ENCODE peak calls at places on chromosomes 11 and 22, in eight cellular contexts. One of them, this sample, is unnamed.

GRCh38 chr11:6650104-6650503 is 5.5 kb downstream of the DCHS1 start:
- DNase-seq in lower leg skin: no peak
- DNase-seq in KBM-7: no peak
- DNase-seq in suprapubic skin: no peak
- DNase-seq in fibroblast of mammary gland: no peak
- DNase-seq in heart left ventricle: no peak
- DNase-seq in COLO829: no peak
- DNase-seq in activated T-helper 1 cell treated with anti-CD3 and anti-CD28 coated beads, Interleukin-2, amount 50 U/mL, for 16 hours: no peak
- DNase-seq in this sample: no peak

GRCh38 chr11:45145421-45146071 is 893 bp upstream of the PRDM11 start:
- DNase-seq in suprapubic skin: peak; percentile 81
- DNase-seq in fibroblast of mammary gland: peak; percentile 34
- DNase-seq in COLO829: no peak
- DNase-seq in KBM-7: no peak
- DNase-seq in activated T-helper 1 cell treated with anti-CD3 and anti-CD28 coated beads, Interleukin-2, amount 50 U/mL, for 16 hours: no peak
- DNase-seq in lower leg skin: peak; percentile 86
- DNase-seq in heart left ventricle: no peak
- DNase-seq in this sample: peak; percentile 74

GRCh38 chr11:65487467-65488272 is 11.2 kb upstream of the MALAT1 start:
- DNase-seq in activated T-helper 1 cell treated with anti-CD3 and anti-CD28 coated beads, Interleukin-2, amount 50 U/mL, for 16 hours: no peak
- DNase-seq in fibroblast of mammary gland: peak; percentile 100
- DNase-seq in KBM-7: peak; percentile 92
- DNase-seq in lower leg skin: peak; percentile 100
- DNase-seq in COLO829: peak; percentile 97
- DNase-seq in heart left ventricle: peak; percentile 100
- DNase-seq in suprapubic skin: peak; percentile 100
- DNase-seq in this sample: peak; percentile 99

GRCh38 chr22:44207981-44208317 is 27.2 kb downstream of the PARVG start:
- DNase-seq in fibroblast of mammary gland: no peak
- DNase-seq in heart left ventricle: no peak
- DNase-seq in lower leg skin: no peak
- DNase-seq in COLO829: no peak
- DNase-seq in suprapubic skin: peak; percentile 31
- DNase-seq in KBM-7: no peak
- DNase-seq in activated T-helper 1 cell treated with anti-CD3 and anti-CD28 coated beads, Interleukin-2, amount 50 U/mL, for 16 hours: no peak
- DNase-seq in this sample: no peak

GRCh38 chr11:48006301-48006992 is 26.1 kb downstream of the PTPRJ start:
- DNase-seq in heart left ventricle: no peak
- DNase-seq in COLO829: no peak
- DNase-seq in suprapubic skin: no peak
- DNase-seq in activated T-helper 1 cell treated with anti-CD3 and anti-CD28 coated beads, Interleukin-2, amount 50 U/mL, for 16 hours: no peak
- DNase-seq in lower leg skin: no peak
- DNase-seq in fibroblast of mammary gland: peak; percentile 86
- DNase-seq in KBM-7: no peak
- DNase-seq in this sample: no peak

GRCh38 chr11:126416542-126417090 is 61.1 kb downstream of the ST3GAL4 start:
- DNase-seq in KBM-7: no peak
- DNase-seq in COLO829: no peak
- DNase-seq in suprapubic skin: peak; percentile 93
- DNase-seq in heart left ventricle: peak; percentile 90
- DNase-seq in lower leg skin: peak; percentile 97
- DNase-seq in activated T-helper 1 cell treated with anti-CD3 and anti-CD28 coated beads, Interleukin-2, amount 50 U/mL, for 16 hours: peak; percentile 49
- DNase-seq in fibroblast of mammary gland: peak; percentile 74
- DNase-seq in this sample: peak; percentile 94

GRCh38 chr22:20137671-20138416 is 6.2 kb downstream of the ZDHHC8 start:
- DNase-seq in lower leg skin: no peak
- DNase-seq in suprapubic skin: no peak
- DNase-seq in activated T-helper 1 cell treated with anti-CD3 and anti-CD28 coated beads, Interleukin-2, amount 50 U/mL, for 16 hours: no peak
- DNase-seq in KBM-7: no peak
- DNase-seq in fibroblast of mammary gland: no peak
- DNase-seq in COLO829: no peak
- DNase-seq in heart left ventricle: peak; percentile 55
- DNase-seq in this sample: no peak

GRCh38 chr11:58963551-58964075 is 24.3 kb downstream of the GLYATL1 start:
- DNase-seq in suprapubic skin: no peak
- DNase-seq in COLO829: peak; percentile 8
- DNase-seq in activated T-helper 1 cell treated with anti-CD3 and anti-CD28 coated beads, Interleukin-2, amount 50 U/mL, for 16 hours: no peak
- DNase-seq in lower leg skin: no peak
- DNase-seq in KBM-7: no peak
- DNase-seq in heart left ventricle: no peak
- DNase-seq in fibroblast of mammary gland: peak; percentile 74
- DNase-seq in this sample: peak; percentile 19

GRCh38 chr22:48742556-48743343 is 1084.9 kb downstream of the BRD1 start:
- DNase-seq in COLO829: no peak
- DNase-seq in KBM-7: no peak
- DNase-seq in lower leg skin: peak; percentile 74
- DNase-seq in heart left ventricle: peak; percentile 1
- DNase-seq in suprapubic skin: peak; percentile 69
- DNase-seq in activated T-helper 1 cell treated with anti-CD3 and anti-CD28 coated beads, Interleukin-2, amount 50 U/mL, for 16 hours: no peak
- DNase-seq in fibroblast of mammary gland: no peak
- DNase-seq in this sample: no peak

GRCh38 chr11:58006940-58007339 is 16.7 kb upstream of the OR9Q1 start:
- DNase-seq in lower leg skin: no peak
- DNase-seq in suprapubic skin: no peak
- DNase-seq in KBM-7: no peak
- DNase-seq in COLO829: no peak
- DNase-seq in activated T-helper 1 cell treated with anti-CD3 and anti-CD28 coated beads, Interleukin-2, amount 50 U/mL, for 16 hours: no peak
- DNase-seq in heart left ventricle: no peak
- DNase-seq in fibroblast of mammary gland: peak; percentile 63
- DNase-seq in this sample: no peak

GRCh38 chr11:14041040-14041439 is 78.5 kb downstream of the SPON1 start:
- DNase-seq in lower leg skin: no peak
- DNase-seq in activated T-helper 1 cell treated with anti-CD3 and anti-CD28 coated beads, Interleukin-2, amount 50 U/mL, for 16 hours: no peak
- DNase-seq in fibroblast of mammary gland: peak; percentile 20
- DNase-seq in COLO829: no peak
- DNase-seq in KBM-7: peak; percentile 36
- DNase-seq in suprapubic skin: no peak
- DNase-seq in heart left ventricle: no peak
- DNase-seq in this sample: no peak

GRCh38 chr11:55956521-55956920 is 13.2 kb downstream of the OR10AG1 start:
- DNase-seq in COLO829: no peak
- DNase-seq in KBM-7: no peak
- DNase-seq in fibroblast of mammary gland: no peak
- DNase-seq in heart left ventricle: no peak
- DNase-seq in suprapubic skin: no peak
- DNase-seq in activated T-helper 1 cell treated with anti-CD3 and anti-CD28 coated beads, Interleukin-2, amount 50 U/mL, for 16 hours: no peak
- DNase-seq in lower leg skin: no peak
- DNase-seq in this sample: no peak

GRCh38 chr11:130653838-130654601 is 205.6 kb downstream of the ADAMTS15 start:
- DNase-seq in fibroblast of mammary gland: no peak
- DNase-seq in activated T-helper 1 cell treated with anti-CD3 and anti-CD28 coated beads, Interleukin-2, amount 50 U/mL, for 16 hours: no peak
- DNase-seq in KBM-7: no peak
- DNase-seq in suprapubic skin: peak; percentile 91
- DNase-seq in COLO829: no peak
- DNase-seq in heart left ventricle: peak; percentile 82
- DNase-seq in lower leg skin: peak; percentile 93
- DNase-seq in this sample: peak; percentile 85

GRCh38 chr11:64251722-64251985 is 324 bp downstream of the PLCB3 start:
- DNase-seq in fibroblast of mammary gland: no peak
- DNase-seq in suprapubic skin: no peak
- DNase-seq in KBM-7: no peak
- DNase-seq in activated T-helper 1 cell treated with anti-CD3 and anti-CD28 coated beads, Interleukin-2, amount 50 U/mL, for 16 hours: no peak
- DNase-seq in COLO829: no peak
- DNase-seq in lower leg skin: no peak
- DNase-seq in heart left ventricle: no peak
- DNase-seq in this sample: no peak

GRCh38 chr11:70046089-70046488 is 32.0 kb upstream of the ANO1 start:
- DNase-seq in activated T-helper 1 cell treated with anti-CD3 and anti-CD28 coated beads, Interleukin-2, amount 50 U/mL, for 16 hours: no peak
- DNase-seq in fibroblast of mammary gland: no peak
- DNase-seq in suprapubic skin: no peak
- DNase-seq in COLO829: no peak
- DNase-seq in KBM-7: no peak
- DNase-seq in heart left ventricle: no peak
- DNase-seq in lower leg skin: peak; percentile 20
- DNase-seq in this sample: no peak

GRCh38 chr22:50282361-50283144 is 12.4 kb upstream of the MAPK11 start:
- DNase-seq in KBM-7: no peak
- DNase-seq in suprapubic skin: no peak
- DNase-seq in lower leg skin: no peak
- DNase-seq in heart left ventricle: no peak
- DNase-seq in COLO829: no peak
- DNase-seq in fibroblast of mammary gland: peak; percentile 34
- DNase-seq in activated T-helper 1 cell treated with anti-CD3 and anti-CD28 coated beads, Interleukin-2, amount 50 U/mL, for 16 hours: no peak
- DNase-seq in this sample: no peak

GRCh38 chr22:26213826-26214225 is 44.6 kb downstream of the SEZ6L start:
- DNase-seq in heart left ventricle: no peak
- DNase-seq in lower leg skin: no peak
- DNase-seq in activated T-helper 1 cell treated with anti-CD3 and anti-CD28 coated beads, Interleukin-2, amount 50 U/mL, for 16 hours: no peak
- DNase-seq in KBM-7: no peak
- DNase-seq in COLO829: no peak
- DNase-seq in fibroblast of mammary gland: no peak
- DNase-seq in suprapubic skin: peak; percentile 12
- DNase-seq in this sample: no peak

GRCh38 chr11:60959445-60959844 is 7.5 kb upstream of the SLC15A3 start:
- DNase-seq in lower leg skin: no peak
- DNase-seq in KBM-7: no peak
- DNase-seq in heart left ventricle: no peak
- DNase-seq in COLO829: no peak
- DNase-seq in activated T-helper 1 cell treated with anti-CD3 and anti-CD28 coated beads, Interleukin-2, amount 50 U/mL, for 16 hours: no peak
- DNase-seq in fibroblast of mammary gland: no peak
- DNase-seq in suprapubic skin: no peak
- DNase-seq in this sample: no peak

GRCh38 chr11:116791002-116791812 is 472 bp downstream of the APOA5 start:
- DNase-seq in suprapubic skin: peak; percentile 87
- DNase-seq in fibroblast of mammary gland: peak; percentile 64
- DNase-seq in KBM-7: peak; percentile 84
- DNase-seq in lower leg skin: peak; percentile 96
- DNase-seq in activated T-helper 1 cell treated with anti-CD3 and anti-CD28 coated beads, Interleukin-2, amount 50 U/mL, for 16 hours: peak; percentile 63
- DNase-seq in COLO829: peak; percentile 81
- DNase-seq in heart left ventricle: peak; percentile 78
- DNase-seq in this sample: peak; percentile 89

GRCh38 chr11:133955945-133956421 is 785 bp downstream of the IGSF9B start:
- DNase-seq in activated T-helper 1 cell treated with anti-CD3 and anti-CD28 coated beads, Interleukin-2, amount 50 U/mL, for 16 hours: no peak
- DNase-seq in lower leg skin: no peak
- DNase-seq in heart left ventricle: no peak
- DNase-seq in suprapubic skin: no peak
- DNase-seq in COLO829: no peak
- DNase-seq in KBM-7: no peak
- DNase-seq in fibroblast of mammary gland: no peak
- DNase-seq in this sample: no peak

GRCh38 chr11:32584921-32585320 is 1.3 kb downstream of the EIF3M start:
- DNase-seq in fibroblast of mammary gland: no peak
- DNase-seq in lower leg skin: no peak
- DNase-seq in COLO829: no peak
- DNase-seq in KBM-7: peak; percentile 43
- DNase-seq in suprapubic skin: no peak
- DNase-seq in heart left ventricle: no peak
- DNase-seq in activated T-helper 1 cell treated with anti-CD3 and anti-CD28 coated beads, Interleukin-2, amount 50 U/mL, for 16 hours: no peak
- DNase-seq in this sample: no peak

GRCh38 chr11:130580372-130580771 is 131.9 kb downstream of the ADAMTS15 start:
- DNase-seq in heart left ventricle: peak; percentile 25
- DNase-seq in suprapubic skin: no peak
- DNase-seq in lower leg skin: no peak
- DNase-seq in COLO829: peak; percentile 96
- DNase-seq in activated T-helper 1 cell treated with anti-CD3 and anti-CD28 coated beads, Interleukin-2, amount 50 U/mL, for 16 hours: no peak
- DNase-seq in KBM-7: no peak
- DNase-seq in fibroblast of mammary gland: peak; percentile 85
- DNase-seq in this sample: peak; percentile 47

This sample was measured in testis.